ENCODE peak calls at places on chromosome 12, in five cellular contexts. M is PC-3, E is thoracic aorta, A is colonic mucosa, Z is tibial artery. S is an unnamed sample.

GRCh38 chr12:15717940-15718567 is 71.1 kb downstream of the EPS8 start:
- DNase-seq in M (peak), E (no peak), A (no peak), Z (no peak), S (no peak)

GRCh38 chr12:53076461-53076860 is 2.7 kb downstream of the SPRYD3 start:
- DNase-seq in M (no peak), E (no peak), A (no peak), Z (no peak), S (no peak)

GRCh38 chr12:68825569-68826217 is 17.7 kb downstream of the MDM2 start:
- DNase-seq in M (no peak), E (no peak), A (no peak), Z (no peak), S (no peak)

GRCh38 chr12:53729659-53730058 is 2.4 kb upstream of the CALCOCO1 start:
- DNase-seq in M (peak), E (no peak), A (no peak), Z (no peak), S (no peak)

GRCh38 chr12:48978741-48979601 is 849 bp downstream of the WNT1 start:
- DNase-seq in M (no peak), E (no peak), A (no peak), Z (no peak), S (no peak)

GRCh38 chr12:101407054-101407437 is 526 bp downstream of the ARL1 start:
- DNase-seq in M (peak), E (no peak), A (no peak), Z (no peak), S (peak)

GRCh38 chr12:66247741-66248140 is 54.6 kb upstream of the HELB start:
- DNase-seq in M (no peak), E (no peak), A (no peak), Z (no peak), S (no peak)

GRCh38 chr12:123942911-123943648 is 29.6 kb downstream of the CCDC92 start:
- DNase-seq in M (no peak), E (no peak), A (no peak), Z (no peak), S (no peak)

GRCh38 chr12:130162267-130162666 is at the start of gene FZD10:
- DNase-seq in M (no peak), E (no peak), A (peak), Z (peak), S (no peak)

GRCh38 chr12:11016937-11017336 is 5.5 kb downstream of the TAS2R19 start:
- DNase-seq in M (no peak), E (no peak), A (peak), Z (no peak), S (no peak)

GRCh38 chr12:98464155-98464554 is 51.2 kb upstream of the TMPO start:
- DNase-seq in M (no peak), E (no peak), A (no peak), Z (no peak), S (peak)

GRCh38 chr12:76697849-76698248 is 66.1 kb upstream of the ZDHHC17 start:
- DNase-seq in M (no peak), E (no peak), A (no peak), Z (no peak), S (no peak)

GRCh38 chr12:113333877-113334785 is 778 bp downstream of the SLC8B1 start:
- DNase-seq in M (peak), E (no peak), A (peak), Z (peak), S (peak)

GRCh38 chr12:82838123-82838522 is 151.4 kb downstream of the TMTC2 start:
- DNase-seq in M (no peak), E (no peak), A (no peak), Z (no peak), S (no peak)

GRCh38 chr12:67415473-67415872 is 146.3 kb downstream of the CAND1 start:
- DNase-seq in M (peak), E (no peak), A (no peak), Z (no peak), S (peak)
- TF ChIP-seq CTCF in M (peak), E (no peak), A (no peak), Z (no peak), S (no peak)

GRCh38 chr12:92898755-92899154 is 30.3 kb downstream of the EEA1 start:
- DNase-seq in M (peak), E (no peak), A (no peak), Z (no peak), S (peak)
- TF ChIP-seq CTCF in M (no peak), E (no peak), A (no peak), Z (no peak), S (no peak)

DNA sequence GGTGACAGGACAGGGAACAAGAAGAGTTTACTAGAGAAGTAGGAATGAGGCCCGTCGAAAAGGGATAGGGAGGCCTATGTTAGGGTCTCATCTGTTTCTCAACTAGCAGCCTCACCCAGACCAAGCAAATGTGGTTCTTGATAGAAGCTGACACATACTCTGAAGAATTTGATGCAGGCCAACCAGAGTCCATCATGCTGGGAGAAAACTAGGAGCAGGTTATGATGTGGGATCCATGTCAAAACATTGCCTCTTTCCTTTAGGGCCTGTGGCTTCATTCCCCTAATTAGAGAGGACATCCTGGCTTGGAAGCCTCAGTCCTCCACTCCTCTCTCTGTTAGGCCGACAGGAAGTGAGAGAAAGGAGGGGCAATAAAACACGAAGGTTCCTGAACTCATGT is 122.8 kb downstream of the NTF3 start:
- DNase-seq in M (no peak), E (no peak), A (no peak), Z (no peak), S (no peak)
- TF ChIP-seq CTCF in M (no peak), E (no peak), A (no peak), Z (no peak), S (no peak)

GRCh38 chr12:6056406-6057211 is 67.9 kb downstream of the VWF start:
- DNase-seq in M (no peak), E (no peak), A (no peak), Z (no peak), S (no peak)
- TF ChIP-seq CTCF in M (peak), E (no peak), A (peak), Z (no peak), S (no peak)

GRCh38 chr12:57459750-57460400 is at the start of gene GLI1:
- DNase-seq in M (no peak), E (no peak), A (no peak), Z (no peak), S (no peak)

GRCh38 chr12:57458665-57459054 is 925 bp upstream of the GLI1 start:
- DNase-seq in M (no peak), E (no peak), A (no peak), Z (no peak), S (no peak)

GRCh38 chr12:57460457-57461325 is 1.1 kb downstream of the GLI1 start:
- DNase-seq in M (no peak), E (no peak), A (no peak), Z (no peak), S (no peak)

GRCh38 chr12:57461326-57461903 is 1.8 kb downstream of the GLI1 start:
- DNase-seq in M (peak), E (no peak), A (peak), Z (peak), S (peak)

GRCh38 chr12:57459055-57459749 is 383 bp upstream of the GLI1 start:
- DNase-seq in M (peak), E (peak), A (peak), Z (peak), S (peak)
- TF ChIP-seq CTCF in M (peak), E (peak), A (peak), Z (peak), S (peak)

GRCh38 chr12:109899783-109900751 is at the start of gene TCHP:
- DNase-seq in M (peak), E (peak), A (peak), Z (peak), S (peak)
- TF ChIP-seq CTCF in M (peak), E (peak), A (no peak), Z (no peak), S (peak)

DNA sequence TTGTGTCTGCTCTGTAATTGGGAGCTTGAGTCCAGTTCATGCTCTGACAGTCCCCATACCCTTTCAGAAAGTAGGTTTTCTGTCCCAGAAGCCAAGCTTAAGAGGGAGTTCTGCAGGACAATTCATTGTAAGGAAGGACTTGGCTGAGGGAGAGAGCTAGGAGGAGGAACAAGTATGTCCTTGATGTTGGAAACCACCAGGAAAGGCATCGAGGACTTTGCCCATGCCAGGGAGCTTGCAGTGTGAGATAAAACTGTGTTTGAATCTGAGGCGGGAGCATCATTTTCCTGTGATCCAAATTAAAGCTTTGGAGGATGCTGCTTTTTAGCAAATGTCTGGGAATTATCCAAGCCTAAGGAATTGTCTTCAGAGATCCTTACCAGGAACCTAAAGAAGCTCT is 175.3 kb downstream of the EMP1 start:
- DNase-seq in M (no peak), E (no peak), A (peak), Z (no peak), S (no peak)
- TF ChIP-seq CTCF in M (no peak), E (no peak), A (no peak), Z (no peak), S (no peak)

DNA sequence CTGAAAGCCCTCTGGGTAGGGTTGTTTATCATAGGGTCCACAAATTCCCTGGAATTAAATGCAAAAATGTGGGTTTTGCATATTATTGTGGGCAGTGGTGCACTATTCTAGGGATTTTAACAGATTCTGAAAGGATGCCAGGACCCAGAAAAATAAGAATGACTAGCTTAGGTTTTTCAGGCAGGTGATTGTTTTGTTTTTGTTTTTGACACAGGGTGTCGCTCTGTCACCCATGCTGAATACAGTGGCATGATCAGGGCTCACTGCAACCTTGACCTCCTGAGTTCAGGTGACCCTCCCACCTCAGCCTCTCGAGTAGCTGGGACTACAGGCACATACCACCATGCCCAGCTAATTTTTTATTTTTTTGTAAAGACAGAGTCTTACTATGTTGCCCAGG is 19.2 kb downstream of the GALNT6 start:
- DNase-seq in M (peak), E (no peak), A (no peak), Z (no peak), S (no peak)
- TF ChIP-seq CTCF in M (peak), E (no peak), A (no peak), Z (no peak), S (peak)

GRCh38 chr12:23585156-23585781 is 364.2 kb downstream of the SOX5 start:
- DNase-seq in M (no peak), E (no peak), A (no peak), Z (no peak), S (no peak)

GRCh38 chr12:23585782-23586163 is 363.7 kb downstream of the SOX5 start:
- DNase-seq in M (no peak), E (no peak), A (no peak), Z (no peak), S (no peak)
- TF ChIP-seq CTCF in M (no peak), E (no peak), A (no peak), Z (no peak), S (no peak)